ENCODE peak calls at places on chromosomes 13 and 19, in eight cellular contexts. M, U, W, Y, C, N, I and G are unnamed samples.

GRCh38 chr13:109628251-109628699 is 158.1 kb downstream of the IRS2 start:
- DNase-seq in C (no peak), W (no peak), M (no peak), I (no peak), N (no peak), Y (no peak), U (no peak), G (no peak)

GRCh38 chr19:51296331-51297093 is 14.9 kb upstream of the IGLON5 start:
- DNase-seq in W (no peak), C (no peak), I (no peak), Y (peak), U (no peak), M (no peak), N (no peak), G (no peak)

GRCh38 chr19:40609561-40610395 is 8.6 kb downstream of the LTBP4 start:
- DNase-seq in W (peak), M (peak), Y (peak), C (peak), N (peak), I (peak), U (peak), G (peak)

GRCh38 chr19:50020481-50020880 is 4.7 kb downstream of the VRK3 start:
- DNase-seq in U (no peak), C (no peak), I (peak), N (no peak), M (no peak), Y (no peak), W (no peak), G (no peak)

GRCh38 chr19:46697142-46697960 is 19.6 kb downstream of the PRKD2 start:
- DNase-seq in U (no peak), W (no peak), N (peak), M (no peak), Y (peak), C (no peak), I (peak), G (peak)

GRCh38 chr13:43354147-43354945 is 331.0 kb downstream of the DNAJC15 start:
- DNase-seq in I (no peak), M (no peak), U (no peak), N (no peak), C (no peak), W (no peak), Y (no peak), G (no peak)

GRCh38 chr19:1811472-1811894 is 593 bp downstream of the ATP8B3 start:
- DNase-seq in Y (peak), W (peak), C (peak), I (peak), N (peak), U (peak), M (no peak), G (no peak)

GRCh38 chr13:65965496-65965895 is 1264.6 kb downstream of the PCDH9 start:
- DNase-seq in I (no peak), N (no peak), W (no peak), Y (no peak), U (no peak), C (no peak), M (no peak), G (no peak)

GRCh38 chr19:1070931-1071791 is 4.2 kb downstream of the ARHGAP45 start:
- DNase-seq in N (no peak), U (no peak), I (no peak), Y (no peak), M (no peak), C (no peak), W (no peak), G (no peak)

GRCh38 chr19:41849067-41849466 is 4.2 kb downstream of the DMRTC2 start:
- DNase-seq in Y (no peak), W (no peak), N (no peak), M (no peak), C (no peak), U (no peak), I (no peak), G (no peak)

GRCh38 chr19:13640611-13641010 is 123.7 kb upstream of the MRI1 start:
- DNase-seq in M (no peak), Y (no peak), W (no peak), C (no peak), U (no peak), N (no peak), I (no peak), G (no peak)

GRCh38 chr19:49788857-49789256 is 22.1 kb downstream of the AP2A1 start:
- DNase-seq in I (no peak), W (no peak), C (no peak), Y (no peak), M (no peak), N (no peak), U (no peak), G (no peak)